ENCODE peak calls at places on chromosomes 6 and 20, in five cellular contexts. One of them, this sample, is unnamed.

GRCh38 chr6:104579464-104579863 is 280.3 kb downstream of the HACE1 start:
- DNase-seq in AG10803: no peak
- DNase-seq in tibial nerve: no peak
- DNase-seq in heart right ventricle: no peak
- DNase-seq in pancreas: no peak
- DNase-seq in this sample: no peak

GRCh38 chr6:108133594-108134179 is 32.1 kb upstream of the NR2E1 start:
- DNase-seq in AG10803: peak
- DNase-seq in tibial nerve: no peak
- DNase-seq in heart right ventricle: peak
- DNase-seq in pancreas: peak
- DNase-seq in this sample: peak

GRCh38 chr6:41917528-41917927 is 3.4 kb downstream of the MED20 start:
- DNase-seq in AG10803: peak
- DNase-seq in tibial nerve: no peak
- DNase-seq in heart right ventricle: no peak
- DNase-seq in pancreas: no peak
- DNase-seq in this sample: no peak

GRCh38 chr20:39523405-39523804 is 561.3 kb downstream of the DHX35 start:
- DNase-seq in AG10803: no peak
- DNase-seq in tibial nerve: no peak
- DNase-seq in heart right ventricle: no peak
- DNase-seq in pancreas: no peak
- DNase-seq in this sample: no peak

GRCh38 chr6:151131346-151131745 is 108.4 kb upstream of the AKAP12 start:
- DNase-seq in AG10803: no peak
- DNase-seq in tibial nerve: no peak
- DNase-seq in heart right ventricle: no peak
- DNase-seq in pancreas: no peak
- DNase-seq in this sample: no peak

GRCh38 chr6:501891-502601 is 110.5 kb downstream of the IRF4 start:
- DNase-seq in AG10803: no peak
- DNase-seq in tibial nerve: no peak
- DNase-seq in heart right ventricle: no peak
- DNase-seq in pancreas: peak
- DNase-seq in this sample: no peak

GRCh38 chr6:52503344-52503747 is 73.5 kb downstream of the TRAM2 start:
- DNase-seq in AG10803: no peak
- DNase-seq in tibial nerve: no peak
- DNase-seq in heart right ventricle: peak
- DNase-seq in pancreas: no peak
- DNase-seq in this sample: no peak

GRCh38 chr6:106574729-106575458 is 54.4 kb downstream of the RTN4IP1 start:
- DNase-seq in AG10803: peak
- DNase-seq in tibial nerve: no peak
- DNase-seq in heart right ventricle: no peak
- DNase-seq in pancreas: no peak
- DNase-seq in this sample: no peak

GRCh38 chr6:30463242-30463641 is 26.1 kb upstream of the HLA-E start:
- DNase-seq in AG10803: no peak
- DNase-seq in tibial nerve: no peak
- DNase-seq in heart right ventricle: no peak
- DNase-seq in pancreas: no peak
- DNase-seq in this sample: no peak

GRCh38 chr20:23308908-23309307 is 41.7 kb upstream of the NXT1 start:
- DNase-seq in AG10803: no peak
- DNase-seq in tibial nerve: no peak
- DNase-seq in heart right ventricle: no peak
- DNase-seq in pancreas: no peak
- DNase-seq in this sample: no peak

GRCh38 chr6:3381233-3382065 is 75.4 kb downstream of the SLC22A23 start:
- DNase-seq in AG10803: no peak
- DNase-seq in tibial nerve: no peak
- DNase-seq in heart right ventricle: peak
- DNase-seq in pancreas: no peak
- DNase-seq in this sample: no peak

GRCh38 chr6:166004491-166005275 is 163.0 kb downstream of the TBXT start:
- DNase-seq in AG10803: no peak
- DNase-seq in tibial nerve: no peak
- DNase-seq in heart right ventricle: no peak
- DNase-seq in pancreas: no peak
- DNase-seq in this sample: no peak

GRCh38 chr20:53800883-53801604 is 207.4 kb upstream of the ZNF217 start:
- DNase-seq in AG10803: no peak
- DNase-seq in tibial nerve: no peak
- DNase-seq in heart right ventricle: no peak
- DNase-seq in pancreas: no peak
- DNase-seq in this sample: no peak

GRCh38 chr20:14921546-14921945 is 584.1 kb upstream of the FLRT3 start:
- DNase-seq in AG10803: peak
- DNase-seq in tibial nerve: no peak
- DNase-seq in heart right ventricle: no peak
- DNase-seq in pancreas: no peak
- DNase-seq in this sample: no peak

GRCh38 chr20:2761885-2762284 is 38.5 kb downstream of the CPXM1 start:
- DNase-seq in AG10803: no peak
- DNase-seq in tibial nerve: no peak
- DNase-seq in heart right ventricle: no peak
- DNase-seq in pancreas: no peak
- DNase-seq in this sample: no peak

GRCh38 chr20:47063808-47064207 is 169.2 kb downstream of the EYA2 start:
- DNase-seq in AG10803: no peak
- DNase-seq in tibial nerve: no peak
- DNase-seq in heart right ventricle: no peak
- DNase-seq in pancreas: no peak
- DNase-seq in this sample: no peak
- H3K4me3 ChIP-seq in AG10803: no peak
- H3K4me3 ChIP-seq in tibial nerve: no peak
- H3K4me3 ChIP-seq in heart right ventricle: no peak
- H3K4me3 ChIP-seq in pancreas: no peak
- H3K4me3 ChIP-seq in this sample: no peak

DNA sequence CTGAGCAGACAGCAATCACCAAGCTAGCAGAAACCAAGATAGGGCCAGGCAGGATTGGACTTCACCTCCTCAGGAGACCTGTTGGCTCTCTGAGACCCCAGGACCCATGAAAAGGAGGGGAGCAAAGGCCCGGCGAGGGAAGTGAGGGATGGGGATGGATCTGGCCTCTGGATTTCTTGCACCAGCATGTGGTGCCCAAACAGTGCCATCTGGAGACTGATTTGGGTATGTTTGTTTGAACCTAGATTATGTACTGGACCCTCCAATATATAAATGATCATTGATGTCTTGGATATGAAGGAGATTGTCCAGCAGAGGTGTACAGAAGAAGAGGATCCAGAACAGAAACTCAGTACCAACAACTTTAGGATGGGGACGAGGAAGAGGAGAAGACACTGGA is 83.4 kb upstream of the LY86 start:
- DNase-seq in AG10803: no peak
- DNase-seq in tibial nerve: no peak
- DNase-seq in heart right ventricle: no peak
- DNase-seq in pancreas: no peak
- DNase-seq in this sample: no peak
- TF ChIP-seq CTCF in AG10803: no peak
- TF ChIP-seq CTCF in tibial nerve: no peak
- TF ChIP-seq CTCF in heart right ventricle: no peak
- TF ChIP-seq CTCF in pancreas: no peak
- TF ChIP-seq CTCF in this sample: no peak

GRCh38 chr6:23784313-23784919 is 341.6 kb upstream of the NRSN1 start:
- DNase-seq in AG10803: no peak
- DNase-seq in tibial nerve: no peak
- DNase-seq in heart right ventricle: no peak
- DNase-seq in pancreas: no peak
- DNase-seq in this sample: no peak

GRCh38 chr6:23783901-23784300 is 342.1 kb upstream of the NRSN1 start:
- DNase-seq in AG10803: no peak
- DNase-seq in tibial nerve: no peak
- DNase-seq in heart right ventricle: no peak
- DNase-seq in pancreas: no peak
- DNase-seq in this sample: no peak
- H3K4me3 ChIP-seq in AG10803: no peak
- H3K4me3 ChIP-seq in tibial nerve: no peak
- H3K4me3 ChIP-seq in heart right ventricle: no peak
- H3K4me3 ChIP-seq in pancreas: no peak
- H3K4me3 ChIP-seq in this sample: no peak

GRCh38 chr6:43667245-43668150 is 20.1 kb downstream of the MRPS18A start:
- DNase-seq in AG10803: peak
- DNase-seq in tibial nerve: peak
- DNase-seq in heart right ventricle: peak
- DNase-seq in pancreas: peak
- DNase-seq in this sample: peak
- TF ChIP-seq CTCF in AG10803: peak
- TF ChIP-seq CTCF in tibial nerve: peak
- TF ChIP-seq CTCF in heart right ventricle: peak
- TF ChIP-seq CTCF in pancreas: peak
- TF ChIP-seq CTCF in this sample: peak

GRCh38 chr6:168834814-168835213 is 393.8 kb downstream of the SMOC2 start:
- DNase-seq in AG10803: no peak
- DNase-seq in tibial nerve: no peak
- DNase-seq in heart right ventricle: no peak
- DNase-seq in pancreas: no peak
- DNase-seq in this sample: no peak
- H3K4me3 ChIP-seq in AG10803: no peak
- H3K4me3 ChIP-seq in tibial nerve: no peak
- H3K4me3 ChIP-seq in heart right ventricle: no peak
- H3K4me3 ChIP-seq in pancreas: no peak
- H3K4me3 ChIP-seq in this sample: no peak

GRCh38 chr20:21102252-21102609 is 3.9 kb downstream of the LINC00237 start:
- DNase-seq in AG10803: no peak
- DNase-seq in tibial nerve: no peak
- DNase-seq in heart right ventricle: no peak
- DNase-seq in pancreas: no peak
- DNase-seq in this sample: no peak
- TF ChIP-seq CTCF in AG10803: no peak
- TF ChIP-seq CTCF in tibial nerve: no peak
- TF ChIP-seq CTCF in heart right ventricle: no peak
- TF ChIP-seq CTCF in pancreas: no peak
- TF ChIP-seq CTCF in this sample: no peak

DNA sequence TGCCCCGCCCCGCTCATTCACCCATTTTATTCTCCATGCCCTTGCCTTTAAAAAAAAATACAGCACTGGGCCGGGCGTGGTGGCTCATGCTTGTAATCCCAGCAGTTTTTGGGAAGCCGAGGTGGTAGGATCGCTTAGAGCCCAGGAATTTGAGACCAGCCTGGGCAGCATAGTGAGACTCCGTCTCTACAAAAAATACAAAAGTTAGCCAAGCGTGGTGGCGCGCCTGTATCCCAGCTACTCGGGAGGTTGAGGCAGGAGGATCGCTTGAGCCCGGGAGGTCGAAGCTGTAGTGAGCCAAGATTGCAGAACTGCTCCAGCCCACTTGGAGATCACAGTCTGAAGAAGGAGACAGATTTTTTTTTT is 407 bp upstream of the KIF6 start:
- DNase-seq in AG10803: no peak
- DNase-seq in tibial nerve: no peak
- DNase-seq in heart right ventricle: no peak
- DNase-seq in pancreas: no peak
- DNase-seq in this sample: no peak
- H3K4me3 ChIP-seq in AG10803: peak
- H3K4me3 ChIP-seq in tibial nerve: peak
- H3K4me3 ChIP-seq in heart right ventricle: peak
- H3K4me3 ChIP-seq in pancreas: peak
- H3K4me3 ChIP-seq in this sample: no peak

GRCh38 chr20:24827603-24828295 is 121.3 kb upstream of the CST7 start:
- DNase-seq in AG10803: no peak
- DNase-seq in tibial nerve: no peak
- DNase-seq in heart right ventricle: no peak
- DNase-seq in pancreas: no peak
- DNase-seq in this sample: no peak
- TF ChIP-seq CTCF in AG10803: no peak
- TF ChIP-seq CTCF in tibial nerve: no peak
- TF ChIP-seq CTCF in heart right ventricle: no peak
- TF ChIP-seq CTCF in pancreas: no peak
- TF ChIP-seq CTCF in this sample: no peak

This sample was measured in lung.